ENCODE peak calls at places on chromosomes 11 and 22, in eight cellular contexts. One of them, this sample, is unnamed.

GRCh38 chr11:1832181-1832988 is 2.4 kb upstream of the SYT8 start:
- DNase-seq in cardiac muscle cell: peak
- DNase-seq in EH: peak
- DNase-seq in NCI-H1105: peak
- DNase-seq in stimulated activated naive B cell treated with anti-CD40 and anti-IgM and Interleukin-4, amounts not matched to agents 10 μg/mL and 1 μg/mL and 100 μg/mL, for 72 hours: no peak
- DNase-seq in foreskin fibroblast: peak
- DNase-seq in HEK293T: peak
- DNase-seq in left kidney: peak
- DNase-seq in this sample: no peak

GRCh38 chr11:125938418-125938817 is 7.4 kb upstream of the VSIG10L2 start:
- DNase-seq in cardiac muscle cell: no peak
- DNase-seq in EH: no peak
- DNase-seq in NCI-H1105: no peak
- DNase-seq in stimulated activated naive B cell treated with anti-CD40 and anti-IgM and Interleukin-4, amounts not matched to agents 10 μg/mL and 1 μg/mL and 100 μg/mL, for 72 hours: no peak
- DNase-seq in foreskin fibroblast: no peak
- DNase-seq in HEK293T: no peak
- DNase-seq in left kidney: no peak
- DNase-seq in this sample: no peak

GRCh38 chr11:130581631-130582030 is 133.2 kb downstream of the ADAMTS15 start:
- DNase-seq in cardiac muscle cell: peak
- DNase-seq in EH: peak
- DNase-seq in NCI-H1105: no peak
- DNase-seq in stimulated activated naive B cell treated with anti-CD40 and anti-IgM and Interleukin-4, amounts not matched to agents 10 μg/mL and 1 μg/mL and 100 μg/mL, for 72 hours: no peak
- DNase-seq in foreskin fibroblast: no peak
- DNase-seq in HEK293T: no peak
- DNase-seq in left kidney: no peak
- DNase-seq in this sample: no peak

GRCh38 chr11:75388386-75389275 is 10.7 kb upstream of the RPS3 start:
- DNase-seq in cardiac muscle cell: peak
- DNase-seq in EH: peak
- DNase-seq in NCI-H1105: peak
- DNase-seq in stimulated activated naive B cell treated with anti-CD40 and anti-IgM and Interleukin-4, amounts not matched to agents 10 μg/mL and 1 μg/mL and 100 μg/mL, for 72 hours: peak
- DNase-seq in foreskin fibroblast: peak
- DNase-seq in HEK293T: peak
- DNase-seq in left kidney: peak
- DNase-seq in this sample: peak

GRCh38 chr22:29000225-29000556 is 61.4 kb downstream of the C22orf31 start:
- DNase-seq in cardiac muscle cell: no peak
- DNase-seq in EH: no peak
- DNase-seq in NCI-H1105: no peak
- DNase-seq in stimulated activated naive B cell treated with anti-CD40 and anti-IgM and Interleukin-4, amounts not matched to agents 10 μg/mL and 1 μg/mL and 100 μg/mL, for 72 hours: no peak
- DNase-seq in foreskin fibroblast: no peak
- DNase-seq in HEK293T: no peak
- DNase-seq in left kidney: no peak
- DNase-seq in this sample: no peak

GRCh38 chr22:26667140-26667539 is 9.8 kb downstream of the MIAT start:
- DNase-seq in cardiac muscle cell: no peak
- DNase-seq in EH: no peak
- DNase-seq in NCI-H1105: no peak
- DNase-seq in stimulated activated naive B cell treated with anti-CD40 and anti-IgM and Interleukin-4, amounts not matched to agents 10 μg/mL and 1 μg/mL and 100 μg/mL, for 72 hours: no peak
- DNase-seq in foreskin fibroblast: no peak
- DNase-seq in HEK293T: no peak
- DNase-seq in left kidney: no peak
- DNase-seq in this sample: no peak

GRCh38 chr11:76717369-76717768 is 46.8 kb upstream of the LRRC32 start:
- DNase-seq in cardiac muscle cell: no peak
- DNase-seq in EH: no peak
- DNase-seq in NCI-H1105: no peak
- DNase-seq in stimulated activated naive B cell treated with anti-CD40 and anti-IgM and Interleukin-4, amounts not matched to agents 10 μg/mL and 1 μg/mL and 100 μg/mL, for 72 hours: no peak
- DNase-seq in foreskin fibroblast: no peak
- DNase-seq in HEK293T: no peak
- DNase-seq in left kidney: no peak
- DNase-seq in this sample: no peak

GRCh38 chr11:72519220-72519881 is 85.0 kb upstream of the CLPB start:
- DNase-seq in cardiac muscle cell: no peak
- DNase-seq in EH: peak
- DNase-seq in NCI-H1105: no peak
- DNase-seq in stimulated activated naive B cell treated with anti-CD40 and anti-IgM and Interleukin-4, amounts not matched to agents 10 μg/mL and 1 μg/mL and 100 μg/mL, for 72 hours: no peak
- DNase-seq in foreskin fibroblast: peak
- DNase-seq in HEK293T: no peak
- DNase-seq in left kidney: no peak
- DNase-seq in this sample: no peak

GRCh38 chr11:38169286-38169685 is 1571.2 kb upstream of the RAG2 start:
- DNase-seq in cardiac muscle cell: peak
- DNase-seq in EH: peak
- DNase-seq in NCI-H1105: no peak
- DNase-seq in stimulated activated naive B cell treated with anti-CD40 and anti-IgM and Interleukin-4, amounts not matched to agents 10 μg/mL and 1 μg/mL and 100 μg/mL, for 72 hours: no peak
- DNase-seq in foreskin fibroblast: peak
- DNase-seq in HEK293T: no peak
- DNase-seq in left kidney: no peak
- DNase-seq in this sample: peak

GRCh38 chr11:65419460-65419772 is 3.2 kb upstream of the NEAT1 start:
- DNase-seq in cardiac muscle cell: no peak
- DNase-seq in EH: no peak
- DNase-seq in NCI-H1105: no peak
- DNase-seq in stimulated activated naive B cell treated with anti-CD40 and anti-IgM and Interleukin-4, amounts not matched to agents 10 μg/mL and 1 μg/mL and 100 μg/mL, for 72 hours: no peak
- DNase-seq in foreskin fibroblast: no peak
- DNase-seq in HEK293T: no peak
- DNase-seq in left kidney: no peak
- DNase-seq in this sample: no peak

GRCh38 chr11:67277231-67277961 is 11.1 kb downstream of the GRK2 start:
- DNase-seq in cardiac muscle cell: peak
- DNase-seq in EH: peak
- DNase-seq in NCI-H1105: no peak
- DNase-seq in stimulated activated naive B cell treated with anti-CD40 and anti-IgM and Interleukin-4, amounts not matched to agents 10 μg/mL and 1 μg/mL and 100 μg/mL, for 72 hours: peak
- DNase-seq in foreskin fibroblast: peak
- DNase-seq in HEK293T: no peak
- DNase-seq in left kidney: peak
- DNase-seq in this sample: peak

GRCh38 chr11:134275534-134276395 is at the start of gene GLB1L3:
- DNase-seq in cardiac muscle cell: no peak
- DNase-seq in EH: peak
- DNase-seq in NCI-H1105: peak
- DNase-seq in stimulated activated naive B cell treated with anti-CD40 and anti-IgM and Interleukin-4, amounts not matched to agents 10 μg/mL and 1 μg/mL and 100 μg/mL, for 72 hours: peak
- DNase-seq in foreskin fibroblast: peak
- DNase-seq in HEK293T: peak
- DNase-seq in left kidney: peak
- DNase-seq in this sample: peak

GRCh38 chr11:67071420-67072284 is 15.0 kb downstream of the RHOD start:
- DNase-seq in cardiac muscle cell: peak
- DNase-seq in EH: peak
- DNase-seq in NCI-H1105: no peak
- DNase-seq in stimulated activated naive B cell treated with anti-CD40 and anti-IgM and Interleukin-4, amounts not matched to agents 10 μg/mL and 1 μg/mL and 100 μg/mL, for 72 hours: peak
- DNase-seq in foreskin fibroblast: peak
- DNase-seq in HEK293T: peak
- DNase-seq in left kidney: peak
- DNase-seq in this sample: peak

GRCh38 chr11:15185021-15185420 is 70.3 kb downstream of the INSC start:
- DNase-seq in cardiac muscle cell: no peak
- DNase-seq in EH: no peak
- DNase-seq in NCI-H1105: no peak
- DNase-seq in stimulated activated naive B cell treated with anti-CD40 and anti-IgM and Interleukin-4, amounts not matched to agents 10 μg/mL and 1 μg/mL and 100 μg/mL, for 72 hours: no peak
- DNase-seq in foreskin fibroblast: peak
- DNase-seq in HEK293T: no peak
- DNase-seq in left kidney: no peak
- DNase-seq in this sample: no peak

GRCh38 chr11:35688023-35688422 is 25.4 kb downstream of the TRIM44 start:
- DNase-seq in cardiac muscle cell: peak
- DNase-seq in EH: peak
- DNase-seq in NCI-H1105: no peak
- DNase-seq in stimulated activated naive B cell treated with anti-CD40 and anti-IgM and Interleukin-4, amounts not matched to agents 10 μg/mL and 1 μg/mL and 100 μg/mL, for 72 hours: no peak
- DNase-seq in foreskin fibroblast: peak
- DNase-seq in HEK293T: no peak
- DNase-seq in left kidney: no peak
- DNase-seq in this sample: peak

GRCh38 chr11:130449996-130450419 is 1.6 kb downstream of the ADAMTS15 start:
- DNase-seq in cardiac muscle cell: peak
- DNase-seq in EH: peak
- DNase-seq in NCI-H1105: no peak
- DNase-seq in stimulated activated naive B cell treated with anti-CD40 and anti-IgM and Interleukin-4, amounts not matched to agents 10 μg/mL and 1 μg/mL and 100 μg/mL, for 72 hours: no peak
- DNase-seq in foreskin fibroblast: peak
- DNase-seq in HEK293T: no peak
- DNase-seq in left kidney: peak
- DNase-seq in this sample: peak

GRCh38 chr11:92453055-92453454 is 228.4 kb downstream of the FAT3 start:
- DNase-seq in cardiac muscle cell: peak
- DNase-seq in EH: peak
- DNase-seq in NCI-H1105: no peak
- DNase-seq in stimulated activated naive B cell treated with anti-CD40 and anti-IgM and Interleukin-4, amounts not matched to agents 10 μg/mL and 1 μg/mL and 100 μg/mL, for 72 hours: no peak
- DNase-seq in foreskin fibroblast: peak
- DNase-seq in HEK293T: no peak
- DNase-seq in left kidney: no peak
- DNase-seq in this sample: peak

GRCh38 chr11:117020287-117020686 is 77.9 kb downstream of the SIK3 start:
- DNase-seq in cardiac muscle cell: no peak
- DNase-seq in EH: no peak
- DNase-seq in NCI-H1105: no peak
- DNase-seq in stimulated activated naive B cell treated with anti-CD40 and anti-IgM and Interleukin-4, amounts not matched to agents 10 μg/mL and 1 μg/mL and 100 μg/mL, for 72 hours: peak
- DNase-seq in foreskin fibroblast: no peak
- DNase-seq in HEK293T: no peak
- DNase-seq in left kidney: no peak
- DNase-seq in this sample: no peak

GRCh38 chr11:12724301-12725046 is 50.3 kb downstream of the TEAD1 start:
- DNase-seq in cardiac muscle cell: peak
- DNase-seq in EH: peak
- DNase-seq in NCI-H1105: peak
- DNase-seq in stimulated activated naive B cell treated with anti-CD40 and anti-IgM and Interleukin-4, amounts not matched to agents 10 μg/mL and 1 μg/mL and 100 μg/mL, for 72 hours: no peak
- DNase-seq in foreskin fibroblast: peak
- DNase-seq in HEK293T: peak
- DNase-seq in left kidney: peak
- DNase-seq in this sample: peak

GRCh38 chr11:119120639-119121007 is 757 bp upstream of the HINFP start:
- DNase-seq in cardiac muscle cell: peak
- DNase-seq in EH: peak
- DNase-seq in NCI-H1105: peak
- DNase-seq in stimulated activated naive B cell treated with anti-CD40 and anti-IgM and Interleukin-4, amounts not matched to agents 10 μg/mL and 1 μg/mL and 100 μg/mL, for 72 hours: no peak
- DNase-seq in foreskin fibroblast: peak
- DNase-seq in HEK293T: peak
- DNase-seq in left kidney: peak
- DNase-seq in this sample: peak

GRCh38 chr22:49983148-49984042 is 22.8 kb downstream of the PIM3 start:
- DNase-seq in cardiac muscle cell: peak
- DNase-seq in EH: no peak
- DNase-seq in NCI-H1105: no peak
- DNase-seq in stimulated activated naive B cell treated with anti-CD40 and anti-IgM and Interleukin-4, amounts not matched to agents 10 μg/mL and 1 μg/mL and 100 μg/mL, for 72 hours: no peak
- DNase-seq in foreskin fibroblast: no peak
- DNase-seq in HEK293T: no peak
- DNase-seq in left kidney: peak
- DNase-seq in this sample: no peak

GRCh38 chr22:49462795-49463194 is 364.9 kb downstream of the BRD1 start:
- DNase-seq in cardiac muscle cell: no peak
- DNase-seq in EH: no peak
- DNase-seq in NCI-H1105: no peak
- DNase-seq in stimulated activated naive B cell treated with anti-CD40 and anti-IgM and Interleukin-4, amounts not matched to agents 10 μg/mL and 1 μg/mL and 100 μg/mL, for 72 hours: no peak
- DNase-seq in foreskin fibroblast: no peak
- DNase-seq in HEK293T: no peak
- DNase-seq in left kidney: peak
- DNase-seq in this sample: no peak

GRCh38 chr22:37607912-37608476 is 640 bp upstream of the GGA1 start:
- DNase-seq in cardiac muscle cell: peak
- DNase-seq in EH: no peak
- DNase-seq in NCI-H1105: no peak
- DNase-seq in stimulated activated naive B cell treated with anti-CD40 and anti-IgM and Interleukin-4, amounts not matched to agents 10 μg/mL and 1 μg/mL and 100 μg/mL, for 72 hours: no peak
- DNase-seq in foreskin fibroblast: no peak
- DNase-seq in HEK293T: no peak
- DNase-seq in left kidney: peak
- DNase-seq in this sample: no peak

GRCh38 chr11:67532889-67533288 is 9.6 kb upstream of the CABP2 start:
- DNase-seq in cardiac muscle cell: no peak
- DNase-seq in EH: no peak
- DNase-seq in NCI-H1105: no peak
- DNase-seq in stimulated activated naive B cell treated with anti-CD40 and anti-IgM and Interleukin-4, amounts not matched to agents 10 μg/mL and 1 μg/mL and 100 μg/mL, for 72 hours: no peak
- DNase-seq in foreskin fibroblast: no peak
- DNase-seq in HEK293T: no peak
- DNase-seq in left kidney: no peak
- DNase-seq in this sample: no peak

GRCh38 chr22:44580756-44581435 is 82.9 kb upstream of the RTL6 start:
- DNase-seq in cardiac muscle cell: no peak
- DNase-seq in EH: no peak
- DNase-seq in NCI-H1105: no peak
- DNase-seq in stimulated activated naive B cell treated with anti-CD40 and anti-IgM and Interleukin-4, amounts not matched to agents 10 μg/mL and 1 μg/mL and 100 μg/mL, for 72 hours: no peak
- DNase-seq in foreskin fibroblast: no peak
- DNase-seq in HEK293T: no peak
- DNase-seq in left kidney: no peak
- DNase-seq in this sample: no peak

This sample was measured in iris pigment epithelial cell.